ENCODE peak calls at places on chromosomes 4 and X, in eight cellular contexts. X is NCI-H1105 treated with DMSO at 0.1 percent for 48 hours; K is epithelial cell of prostate; M is memory B cell; Z is AG09309; N is EL; W is NCI-H774; G is stimulated activated CD4-positive, alpha-beta T cell treated with anti-CD3 and anti-CD28 coated beads, TNF-alpha, amount 100 ng/mL, for 24 hours. P is an unnamed sample.
A peak's percentile ranks its signal among the peaks of the same experiment; 100 is the strongest.

GRCh38 chrX:119647552-119648420 is 41.6 kb upstream of the NKRF start:
- DNase-seq in X (no peak), K (no peak), M (no peak), Z (no peak), W (no peak), G (peak; percentile 46), N (no peak), P (no peak)

GRCh38 chrX:49040376-49040955 is 2.7 kb downstream of the TFE3 start:
- DNase-seq in Z (no peak), M (no peak), G (no peak), X (no peak), N (peak; percentile 40), K (no peak), W (no peak), P (no peak)

GRCh38 chr4:32117696-32118095 is 1397.5 kb downstream of the PCDH7 start:
- DNase-seq in Z (no peak), K (no peak), W (no peak), M (no peak), N (no peak), X (no peak), G (no peak), P (no peak)

GRCh38 chrX:51459125-51459524 is 37.3 kb downstream of the NUDT11 start:
- DNase-seq in M (no peak), N (peak; percentile 9), X (no peak), W (no peak), G (no peak), K (no peak), Z (no peak), P (no peak)

GRCh38 chr4:126395661-126396060 is 1080.9 kb downstream of the FAT4 start:
- DNase-seq in W (no peak), Z (no peak), G (no peak), K (peak; percentile 20), M (no peak), X (no peak), N (no peak), P (no peak)

GRCh38 chr4:56410247-56410646 is 23.0 kb upstream of the AASDH start:
- DNase-seq in K (peak; percentile 87), Z (peak; percentile 96), W (peak; percentile 87), M (no peak), N (peak; percentile 94), X (peak; percentile 77), G (no peak), P (no peak)

GRCh38 chrX:49042581-49043219 is 457 bp downstream of the TFE3 start:
- DNase-seq in K (no peak), M (no peak), X (no peak), W (no peak), Z (no peak), G (no peak), N (peak; percentile 10), P (no peak)

GRCh38 chrX:13535371-13535770 is 34.0 kb upstream of the EGFL6 start:
- DNase-seq in X (no peak), G (no peak), Z (no peak), N (no peak), K (no peak), W (no peak), M (no peak), P (no peak)

GRCh38 chr4:61517144-61517543 is 317.0 kb downstream of the ADGRL3 start:
- DNase-seq in W (no peak), M (no peak), K (no peak), X (no peak), G (no peak), N (no peak), Z (no peak), P (no peak)

GRCh38 chr4:91957963-91958362 is 345.8 kb upstream of the GRID2 start:
- DNase-seq in N (no peak), M (no peak), Z (no peak), G (no peak), X (no peak), K (no peak), W (no peak), P (no peak)

GRCh38 chr4:73245955-73246354 is 12.6 kb downstream of the ANKRD17 start:
- DNase-seq in W (no peak), N (no peak), Z (no peak), X (no peak), G (no peak), M (no peak), K (no peak), P (no peak)

GRCh38 chr4:115678425-115678941 is 565.1 kb upstream of the NDST4 start:
- DNase-seq in K (no peak), Z (no peak), N (no peak), M (no peak), X (no peak), W (no peak), G (no peak), P (no peak)

GRCh38 chr4:57588557-57588956 is 478.4 kb upstream of the IGFBP7 start:
- DNase-seq in K (no peak), N (no peak), Z (no peak), X (no peak), W (no peak), M (no peak), G (no peak), P (no peak)

GRCh38 chr4:1520145-1520661 is 114.0 kb upstream of the NKX1-1 start:
- DNase-seq in K (no peak), Z (no peak), M (no peak), W (peak; percentile 18), N (no peak), X (no peak), G (no peak), P (no peak)

GRCh38 chr4:125796138-125796537 is 481.4 kb downstream of the FAT4 start:
- DNase-seq in X (peak; percentile 55), K (no peak), Z (no peak), W (no peak), N (no peak), M (no peak), G (no peak), P (no peak)

GRCh38 chrX:44447214-44447613 is 95.4 kb downstream of the FUNDC1 start:
- DNase-seq in K (no peak), W (no peak), M (no peak), Z (no peak), X (peak; percentile 12), G (no peak), N (no peak), P (no peak)

GRCh38 chr4:52111995-52112394 is 60.9 kb downstream of the SPATA18 start:
- DNase-seq in X (no peak), W (no peak), Z (no peak), K (no peak), G (no peak), M (no peak), N (no peak), P (no peak)

GRCh38 chr4:157509286-157509685 is 288.8 kb downstream of the GRIA2 start:
- DNase-seq in N (no peak), X (no peak), Z (no peak), K (no peak), M (no peak), G (no peak), W (no peak), P (no peak)

GRCh38 chr4:118037955-118038354 is 3.7 kb downstream of the NDST3 start:
- DNase-seq in W (no peak), K (no peak), Z (no peak), X (no peak), M (no peak), G (no peak), N (no peak), P (no peak)

GRCh38 chr4:11446156-11446811 is 17.6 kb upstream of the HS3ST1 start:
- DNase-seq in N (no peak), K (no peak), M (no peak), Z (no peak), W (no peak), X (no peak), G (no peak), P (no peak)

GRCh38 chr4:147313114-147313513 is 167.8 kb upstream of the EDNRA start:
- DNase-seq in G (no peak), Z (no peak), N (no peak), M (no peak), X (no peak), K (no peak), W (no peak), P (no peak)

GRCh38 chr4:48665555-48666186 is 114.4 kb downstream of the FRYL start:
- DNase-seq in X (no peak), N (no peak), G (no peak), K (peak; percentile 5), W (no peak), Z (no peak), M (no peak), P (no peak)

GRCh38 chr4:1574601-1575417 is 109.3 kb downstream of the FAM53A start:
- DNase-seq in K (no peak), W (no peak), G (no peak), X (no peak), Z (no peak), M (no peak), N (no peak), P (no peak)

GRCh38 chrX:75365243-75365975 is 91.5 kb downstream of the UPRT start:
- DNase-seq in W (no peak), Z (no peak), G (no peak), K (no peak), X (no peak), M (no peak), N (peak; percentile 0), P (no peak)

GRCh38 chr4:104490770-104491395 is 3.8 kb downstream of the CXXC4 start:
- DNase-seq in G (no peak), N (peak; percentile 35), X (peak; percentile 79), W (peak; percentile 39), M (peak; percentile 11), K (no peak), Z (no peak), P (no peak)

GRCh38 chr4:8238061-8238511 is 31.5 kb upstream of the HTRA3 start:
- DNase-seq in Z (no peak), G (no peak), W (peak; percentile 6), N (no peak), M (peak; percentile 75), X (no peak), K (peak; percentile 36), P (peak; percentile 42)

GRCh38 chr4:2829321-2829932 is 14.2 kb upstream of the ADD1 start:
- DNase-seq in M (no peak), Z (no peak), G (no peak), K (no peak), N (no peak), W (no peak), X (no peak), P (peak; percentile 14)

GRCh38 chr4:187128226-187128625 is 404.6 kb upstream of the FAT1 start:
- DNase-seq in K (peak; percentile 86), Z (peak; percentile 27), G (no peak), M (no peak), W (no peak), X (no peak), N (peak; percentile 89), P (no peak)

GRCh38 chr4:168199262-168199957 is 107.1 kb downstream of the ANXA10 start:
- DNase-seq in X (no peak), G (no peak), M (no peak), N (no peak), Z (no peak), K (no peak), W (no peak), P (no peak)

GRCh38 chrX:124393659-124394058 is 47.3 kb downstream of the SH2D1A start:
- DNase-seq in M (no peak), N (no peak), G (no peak), W (no peak), X (no peak), Z (no peak), K (no peak), P (no peak)

GRCh38 chr4:60799214-60799613 is 400.9 kb upstream of the ADGRL3 start:
- DNase-seq in X (no peak), W (no peak), G (no peak), Z (no peak), N (no peak), K (no peak), M (no peak), P (no peak)

GRCh38 chr4:118759481-118759880 is 74.3 kb downstream of the METTL14 start:
- DNase-seq in Z (no peak), W (no peak), X (no peak), N (no peak), K (no peak), M (no peak), G (no peak), P (no peak)

GRCh38 chr4:178306565-178306964 is 864.3 kb upstream of the AGA start:
- DNase-seq in N (peak; percentile 30), G (no peak), M (no peak), K (no peak), Z (no peak), W (no peak), X (peak; percentile 0), P (no peak)

GRCh38 chr4:16450724-16451123 is 224.5 kb upstream of the TAPT1 start:
- DNase-seq in X (no peak), N (peak; percentile 7), Z (no peak), M (no peak), K (no peak), W (no peak), G (no peak), P (no peak)

P was measured in activated B cell treated with CpG ODN at 0.5 μM for 24 hours.